ENCODE peak calls at places on chromosomes 7 and 10, in four cellular contexts. U is activated CD4-positive, alpha-beta T cell treated with anti-CD3 and anti-CD28 coated beads, Interleukin-2, amount 10 ng/mL, durations not matched to agents 7 days and 5 days; P is GM06990; G is Caco-2. B is an unnamed sample.

GRCh38 chr10:77533887-77534278 is 103.7 kb downstream of the KCNMA1 start:
- DNase-seq in G (no peak), U (no peak), P (no peak), B (no peak)

GRCh38 chr7:155394413-155394812 is 63.5 kb upstream of the EN2 start:
- DNase-seq in P (no peak), U (no peak), G (no peak), B (no peak)

GRCh38 chr7:69608049-69608448 is 9.8 kb downstream of the AUTS2 start:
- DNase-seq in P (no peak), G (no peak), U (no peak), B (no peak)

GRCh38 chr10:74238031-74238431 is 87.0 kb downstream of the ADK start:
- DNase-seq in G (no peak), U (no peak), P (no peak), B (no peak)

GRCh38 chr7:30780909-30781308 is 9.7 kb downstream of the MINDY4 start:
- DNase-seq in G (no peak), P (no peak), U (no peak), B (no peak)

GRCh38 chr10:91742189-91742588 is 56.0 kb upstream of the TNKS2 start:
- DNase-seq in G (no peak), P (no peak), U (no peak), B (no peak)

GRCh38 chr7:82562716-82563404 is 119.3 kb upstream of the CACNA2D1 start:
- DNase-seq in G (no peak), P (no peak), U (no peak), B (no peak)

GRCh38 chr10:112389147-112389822 is 15.4 kb downstream of the ACSL5 start:
- DNase-seq in P (peak), U (peak), G (no peak), B (peak)

GRCh38 chr10:67936416-67936815 is 52.0 kb downstream of the SIRT1 start:
- DNase-seq in G (no peak), U (no peak), P (no peak), B (no peak)

GRCh38 chr7:101870361-101871062 is 53.1 kb downstream of the CUX1 start:
- DNase-seq in U (no peak), G (peak), P (no peak), B (peak)

GRCh38 chr10:28179490-28180099 is 123.3 kb downstream of the MPP7 start:
- DNase-seq in U (peak), P (peak), G (peak), B (peak)

GRCh38 chr10:69089638-69090599 is 2.0 kb downstream of the SRGN start:
- DNase-seq in G (no peak), P (peak), U (peak), B (no peak)